ENCODE peak calls at places on chromosomes 16 and 17, in ten cellular contexts. F is mammary epithelial cell; Q is uterus; U is CD8-positive, alpha-beta T cell; D is H1; E is neural progenitor cell; P is prostate gland; C is NT2/D1; S is right lobe of liver; M is cardiac muscle cell. H is an unnamed sample. For H3K4me1, the result is how much of the 10 kb centered on the place peaks cover.

GRCh38 chr17:57916925-57917858 is 38.0 kb downstream of the CUEDC1 start:
- DNase-seq in F (no peak), Q (no peak), U (peak), D (no peak), E (no peak), P (no peak), C (no peak), S (no peak), M (peak), H (peak)

GRCh38 chr16:3195975-3196374 is 8.0 kb downstream of the OR1F1 start:
- DNase-seq in F (no peak), Q (no peak), U (no peak), D (no peak), E (no peak), P (no peak), C (no peak), S (no peak), M (no peak), H (no peak)

GRCh38 chr17:78340183-78340955 is 19.5 kb downstream of the SOCS3 start:
- DNase-seq in F (peak), Q (no peak), U (no peak), D (no peak), E (no peak), P (no peak), C (no peak), S (no peak), M (no peak), H (no peak)

GRCh38 chr16:976389-976931 is 5.1 kb upstream of the SOX8 start:
- DNase-seq in F (no peak), Q (no peak), U (no peak), D (no peak), E (no peak), P (no peak), C (no peak), S (no peak), M (no peak), H (no peak)

GRCh38 chr16:1338855-1339675 is 5.6 kb downstream of the BAIAP3 start:
- DNase-seq in F (no peak), Q (no peak), U (no peak), D (no peak), E (no peak), P (no peak), C (no peak), S (no peak), M (no peak), H (no peak)

GRCh38 chr17:29618272-29619065 is 4.2 kb downstream of the CORO6 start:
- DNase-seq in F (no peak), Q (no peak), U (no peak), D (no peak), E (no peak), P (no peak), C (no peak), S (no peak), M (no peak), H (no peak)

GRCh38 chr16:12869681-12870427 is 31.5 kb upstream of the SHISA9 start:
- DNase-seq in F (peak), Q (no peak), U (no peak), D (no peak), E (no peak), P (no peak), C (no peak), S (no peak), M (no peak), H (no peak)

GRCh38 chr16:23330583-23331249 is 28.6 kb downstream of the SCNN1B start:
- DNase-seq in F (no peak), Q (no peak), U (no peak), D (no peak), E (no peak), P (no peak), C (no peak), S (no peak), M (no peak), H (no peak)

GRCh38 chr17:8798176-8799000 is 777 bp downstream of the MFSD6L start:
- DNase-seq in F (no peak), Q (no peak), U (no peak), D (no peak), E (no peak), P (no peak), C (no peak), S (no peak), M (no peak), H (no peak)

GRCh38 chr17:68057531-68057952 is 22.0 kb downstream of the KPNA2 start:
- DNase-seq in F (no peak), Q (no peak), U (peak), D (no peak), E (no peak), P (no peak), C (no peak), S (no peak), M (no peak), H (no peak)

GRCh38 chr17:41547378-41547841 is 19.3 kb upstream of the KRT19 start:
- DNase-seq in F (no peak), Q (peak), U (no peak), D (no peak), E (peak), P (no peak), C (no peak), S (no peak), M (peak), H (no peak)

GRCh38 chr17:46929413-46929812 is 6.5 kb downstream of the GOSR2 start:
- DNase-seq in F (peak), Q (no peak), U (no peak), D (no peak), E (no peak), P (no peak), C (no peak), S (no peak), M (no peak), H (no peak)

GRCh38 chr17:72587773-72588511 is 467.1 kb downstream of the SOX9 start:
- DNase-seq in F (peak), Q (no peak), U (no peak), D (no peak), E (no peak), P (no peak), C (no peak), S (no peak), M (no peak), H (no peak)

GRCh38 chr17:67855504-67856324 is 30.4 kb downstream of the BPTF start:
- DNase-seq in F (no peak), Q (no peak), U (no peak), D (no peak), E (no peak), P (no peak), C (no peak), S (no peak), M (no peak), H (no peak)

GRCh38 chr16:75703341-75703740 is 2.1 kb upstream of the DUXB start:
- DNase-seq in F (peak), Q (no peak), U (no peak), D (no peak), E (no peak), P (no peak), C (no peak), S (no peak), M (no peak), H (peak)

GRCh38 chr16:24046442-24046841 is 209.7 kb upstream of the CACNG3 start:
- DNase-seq in F (no peak), Q (no peak), U (no peak), D (no peak), E (peak), P (no peak), C (no peak), S (no peak), M (peak), H (no peak)

GRCh38 chr16:27769561-27770222 is 219.7 kb downstream of the KATNIP start:
- DNase-seq in F (peak), Q (no peak), U (no peak), D (no peak), E (no peak), P (no peak), C (peak), S (no peak), M (no peak), H (no peak)

GRCh38 chr17:30415491-30415890 is 36.8 kb downstream of the CPD start:
- DNase-seq in F (no peak), Q (no peak), U (no peak), D (no peak), E (no peak), P (no peak), C (no peak), S (no peak), M (no peak), H (no peak)

GRCh38 chr16:83233153-83233552 is 574.6 kb upstream of the HSBP1 start:
- DNase-seq in F (no peak), Q (no peak), U (no peak), D (no peak), E (no peak), P (no peak), C (no peak), S (no peak), M (no peak), H (no peak)

GRCh38 chr17:14214271-14214670 is 22.4 kb downstream of the CDRT15 start:
- DNase-seq in F (no peak), Q (no peak), U (no peak), D (no peak), E (no peak), P (no peak), C (no peak), S (no peak), M (no peak), H (no peak)

GRCh38 chr16:11329080-11329491 is 16.2 kb upstream of the RMI2 start:
- DNase-seq in F (no peak), Q (no peak), U (no peak), D (no peak), E (peak), P (no peak), C (no peak), S (no peak), M (no peak), H (no peak)

GRCh38 chr17:6455321-6455705 is 11.1 kb downstream of the PIMREG start:
- DNase-seq in F (no peak), Q (no peak), U (peak), D (no peak), E (peak), P (no peak), C (no peak), S (no peak), M (peak), H (no peak)

GRCh38 chr17:65696739-65697394 is 135.4 kb upstream of the AXIN2 start:
- DNase-seq in F (no peak), Q (peak), U (no peak), D (no peak), E (no peak), P (no peak), C (peak), S (no peak), M (no peak), H (no peak)

GRCh38 chr17:4134756-4135155 is 8.1 kb downstream of the ZZEF1 start:
- DNase-seq in F (no peak), Q (no peak), U (no peak), D (no peak), E (no peak), P (no peak), C (no peak), S (no peak), M (no peak), H (no peak)

GRCh38 chr17:7511108-7511507 is 26.9 kb downstream of the POLR2A start:
- DNase-seq in F (no peak), Q (no peak), U (no peak), D (no peak), E (no peak), P (no peak), C (no peak), S (no peak), M (no peak), H (no peak)

GRCh38 chr16:31344712-31345111 is 10.3 kb upstream of the ITGAX start:
- DNase-seq in F (no peak), Q (no peak), U (no peak), D (no peak), E (no peak), P (no peak), C (no peak), S (no peak), M (no peak), H (no peak)

GRCh38 chr17:81254955-81255717 is 16.0 kb downstream of the NDUFAF8 start:
- DNase-seq in F (no peak), Q (peak), U (no peak), D (peak), E (peak), P (peak), C (no peak), S (peak), M (peak), H (peak)

GRCh38 chr16:4777339-4778049 is 10.5 kb upstream of the ZNF500 start:
- DNase-seq in F (no peak), Q (no peak), U (no peak), D (no peak), E (no peak), P (no peak), C (no peak), S (no peak), M (no peak), H (no peak)

GRCh38 chr16:5633845-5634440 is 536.3 kb upstream of the EEF2KMT start:
- DNase-seq in F (no peak), Q (no peak), U (no peak), D (no peak), E (peak), P (no peak), C (peak), S (no peak), M (peak), H (no peak)

GRCh38 chr17:4520881-4521600 is 22.4 kb downstream of the SPNS2 start:
- DNase-seq in F (peak), Q (no peak), U (no peak), D (no peak), E (no peak), P (peak), C (no peak), S (no peak), M (no peak), H (peak)

GRCh38 chr16:28984619-28985135 is at the start of gene LAT:
- DNase-seq in F (no peak), Q (no peak), U (peak), D (no peak), E (no peak), P (no peak), C (no peak), S (peak), M (no peak), H (no peak)

GRCh38 chr16:57623251-57624043 is 5.0 kb upstream of the ADGRG1 start:
- DNase-seq in F (peak), Q (peak), U (no peak), D (no peak), E (peak), P (peak), C (no peak), S (no peak), M (no peak), H (peak)

GRCh38 chr16:21001262-21001661 is 100.7 kb downstream of the LYRM1 start:
- DNase-seq in F (no peak), Q (no peak), U (no peak), D (no peak), E (peak), P (no peak), C (peak), S (no peak), M (peak), H (peak)

GRCh38 chr16:53744449-53744848 is 40.5 kb downstream of the FTO start:
- DNase-seq in F (no peak), Q (no peak), U (peak), D (no peak), E (no peak), P (no peak), C (no peak), S (no peak), M (no peak), H (no peak)

GRCh38 chr16:53745753-53746258 is 41.9 kb downstream of the FTO start:
- DNase-seq in F (peak), Q (no peak), U (no peak), D (no peak), E (no peak), P (no peak), C (no peak), S (no peak), M (no peak), H (no peak)

GRCh38 chr16:53741546-53741945 is 37.6 kb downstream of the FTO start:
- DNase-seq in F (peak), Q (no peak), U (no peak), D (no peak), E (no peak), P (no peak), C (no peak), S (no peak), M (no peak), H (no peak)

GRCh38 chr16:53743149-53743566 is 39.2 kb downstream of the FTO start:
- DNase-seq in F (peak), Q (no peak), U (no peak), D (no peak), E (peak), P (no peak), C (peak), S (no peak), M (no peak), H (no peak)

DNA sequence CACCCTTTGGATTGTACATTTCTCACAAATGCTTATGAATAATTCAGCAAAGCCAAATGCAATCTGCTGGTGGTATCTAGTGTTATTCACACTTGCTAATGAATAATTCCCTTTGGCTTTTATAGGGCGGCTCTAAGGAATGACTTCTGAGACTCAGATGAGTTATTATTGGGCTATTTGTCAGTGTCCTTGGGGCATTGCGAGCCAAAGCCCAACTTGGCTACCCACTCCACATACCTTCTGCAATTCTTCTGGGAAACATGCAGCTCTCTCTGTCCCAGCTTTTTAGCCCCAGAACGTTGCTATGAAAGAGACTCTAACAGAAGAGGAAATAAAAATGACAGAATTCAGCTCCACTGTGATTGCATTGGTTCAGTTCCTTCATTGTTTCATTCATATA is 41.2 kb downstream of the FTO start:
- DNase-seq in F (peak), Q (no peak), U (no peak), D (no peak), E (no peak), P (no peak), C (no peak), S (no peak), M (no peak), H (peak)
- H3K4me1 ChIP-seq in F (under half), Q (under half), U (under half), D (under half), E (under half), P (under half), C (under half), S (under half), M (under half), H (under half)

DNA sequence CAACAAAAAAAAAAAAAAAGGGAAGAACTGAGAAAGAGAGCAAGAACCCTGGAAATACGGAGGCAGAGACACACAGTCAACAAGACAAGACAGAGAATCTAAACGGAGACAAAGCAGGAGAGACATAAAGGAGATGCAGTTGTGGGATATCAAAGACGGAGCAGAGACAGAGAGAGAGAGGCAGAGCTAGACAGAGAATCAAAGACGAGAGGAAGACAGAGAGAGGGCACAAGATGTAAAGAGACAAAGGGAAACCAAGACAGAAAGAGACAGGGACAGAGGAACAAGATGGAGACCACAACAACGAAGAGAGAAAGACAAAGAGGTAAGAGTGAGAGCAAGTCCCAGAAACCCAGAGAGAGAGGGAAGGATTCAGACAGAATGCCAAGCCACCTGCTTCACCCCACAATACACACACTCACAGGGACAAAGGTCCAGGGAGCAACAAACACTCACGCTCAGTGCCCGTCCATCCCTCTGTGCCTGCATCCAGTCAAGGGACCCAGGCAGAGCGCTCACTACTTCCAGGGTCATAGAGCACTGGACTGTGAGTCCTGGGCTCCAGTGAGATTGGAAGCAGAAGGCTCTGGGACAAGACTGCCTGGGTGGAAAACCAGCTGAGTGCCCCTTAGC is 88.9 kb downstream of the C16orf78 start:
- DNase-seq in F (no peak), Q (no peak), U (peak), D (no peak), E (no peak), P (no peak), C (no peak), S (no peak), M (no peak), H (no peak)
- H3K4me1 ChIP-seq in F (under half), Q (under half), U (half or more), D (under half), E (under half), P (under half), C (under half), S (under half), M (under half), H (under half)

GRCh38 chr17:28340374-28340773 is 4.8 kb downstream of the TNFAIP1 start:
- DNase-seq in F (no peak), Q (no peak), U (no peak), D (no peak), E (no peak), P (no peak), C (no peak), S (no peak), M (no peak), H (no peak)

GRCh38 chr17:28335201-28335958 is at the start of the genes IFT20 and TNFAIP1:
- DNase-seq in F (peak), Q (peak), U (peak), D (peak), E (peak), P (peak), C (peak), S (peak), M (peak), H (peak)

GRCh38 chr17:28339431-28339830 is 3.9 kb downstream of the TNFAIP1 start:
- DNase-seq in F (no peak), Q (no peak), U (no peak), D (no peak), E (no peak), P (no peak), C (no peak), S (no peak), M (no peak), H (peak)

GRCh38 chr17:28335959-28336871 is 654 bp downstream of the TNFAIP1 start:
- DNase-seq in F (peak), Q (peak), U (no peak), D (no peak), E (peak), P (peak), C (peak), S (peak), M (peak), H (peak)

DNA sequence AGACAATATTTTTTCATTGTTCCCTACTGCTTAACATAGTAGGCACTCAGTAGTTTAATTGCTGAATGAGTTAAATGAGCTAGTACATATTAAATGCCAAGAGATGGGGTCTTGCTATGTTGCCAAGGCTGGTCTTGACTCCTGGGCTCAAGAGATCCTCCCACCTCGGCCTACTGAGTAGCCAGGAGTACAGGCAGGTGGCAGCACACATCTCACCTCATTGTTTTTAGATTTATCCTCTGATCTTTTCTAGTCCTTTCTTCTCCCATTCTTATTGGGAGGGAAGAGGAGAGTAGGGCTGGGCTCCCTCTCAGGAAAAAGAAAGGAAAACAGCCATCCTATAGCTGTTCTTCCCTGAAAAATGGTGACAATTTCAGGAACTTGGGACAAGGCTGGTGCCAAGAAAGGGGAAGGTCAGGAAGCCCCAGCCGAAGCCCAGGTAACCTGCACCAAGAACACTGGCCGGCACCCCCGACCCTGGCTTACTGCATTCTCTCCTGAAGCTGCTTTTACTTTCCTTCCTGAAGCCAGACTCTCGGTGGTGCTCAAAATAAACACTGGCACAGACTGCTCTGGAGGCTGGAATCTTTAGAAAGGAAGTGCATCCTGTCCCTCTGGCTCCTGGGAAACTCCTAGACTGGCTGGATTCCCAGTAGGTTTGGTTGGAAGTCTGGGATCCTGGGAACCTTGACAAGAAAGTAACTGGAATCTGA is 2.7 kb downstream of the TNFAIP1 start:
- DNase-seq in F (no peak), Q (no peak), U (no peak), D (no peak), E (no peak), P (no peak), C (no peak), S (no peak), M (no peak), H (no peak)
- H3K4me1 ChIP-seq in F (under half), Q (under half), U (under half), D (under half), E (under half), P (under half), C (under half), S (under half), M (under half), H (under half)

GRCh38 chr17:21017861-21018260 is 24.9 kb downstream of the USP22 start:
- DNase-seq in F (no peak), Q (no peak), U (no peak), D (no peak), E (no peak), P (no peak), C (no peak), S (no peak), M (no peak), H (no peak)
- H3K4me1 ChIP-seq in F (under half), Q (under half), U (under half), D (under half), E (under half), P (under half), C (under half), S (under half), M (under half), H (under half)

GRCh38 chr17:69284646-69285045 is 42.3 kb downstream of the ABCA5 start:
- DNase-seq in F (no peak), Q (no peak), U (no peak), D (no peak), E (no peak), P (no peak), C (no peak), S (no peak), M (no peak), H (no peak)
- H3K4me1 ChIP-seq in F (under half), Q (under half), U (under half), D (under half), E (under half), P (under half), C (under half), S (under half), M (under half), H (under half)

H was measured in adrenal gland.